ENCODE peak calls at places on chromosomes 4 and X, in five cellular contexts. One of them, this sample, is unnamed.

GRCh38 chrX:70878925-70879324 is 29.6 kb downstream of the TEX11 start:
- DNase-seq in neural progenitor cell: no peak
- DNase-seq in left ventricle myocardium inferior: no peak
- DNase-seq in CD8-positive, alpha-beta T cell: no peak
- DNase-seq in brain microvascular endothelial cell: no peak
- DNase-seq in this sample: no peak

GRCh38 chrX:16771483-16772398 is 14.5 kb upstream of the TXLNG start:
- DNase-seq in neural progenitor cell: peak; percentile 72
- DNase-seq in left ventricle myocardium inferior: no peak
- DNase-seq in CD8-positive, alpha-beta T cell: no peak
- DNase-seq in brain microvascular endothelial cell: peak; percentile 86
- DNase-seq in this sample: no peak

GRCh38 chrX:77426811-77427210 is 20.4 kb upstream of the FGF16 start:
- DNase-seq in neural progenitor cell: no peak
- DNase-seq in left ventricle myocardium inferior: no peak
- DNase-seq in CD8-positive, alpha-beta T cell: no peak
- DNase-seq in brain microvascular endothelial cell: no peak
- DNase-seq in this sample: no peak

GRCh38 chr4:123744664-123745290 is 348.2 kb downstream of the SPRY1 start:
- DNase-seq in neural progenitor cell: no peak
- DNase-seq in left ventricle myocardium inferior: peak; percentile 25
- DNase-seq in CD8-positive, alpha-beta T cell: no peak
- DNase-seq in brain microvascular endothelial cell: no peak
- DNase-seq in this sample: no peak

GRCh38 chr4:140049924-140050681 is 103.9 kb downstream of the MAML3 start:
- DNase-seq in neural progenitor cell: peak; percentile 80
- DNase-seq in left ventricle myocardium inferior: no peak
- DNase-seq in CD8-positive, alpha-beta T cell: no peak
- DNase-seq in brain microvascular endothelial cell: no peak
- DNase-seq in this sample: no peak

GRCh38 chr4:2442175-2442993 is 23.6 kb downstream of the CFAP99 start:
- DNase-seq in neural progenitor cell: no peak
- DNase-seq in left ventricle myocardium inferior: no peak
- DNase-seq in CD8-positive, alpha-beta T cell: no peak
- DNase-seq in brain microvascular endothelial cell: no peak
- DNase-seq in this sample: no peak

GRCh38 chrX:310621-311155 is 7.9 kb downstream of the GTPBP6 start:
- DNase-seq in neural progenitor cell: no peak
- DNase-seq in left ventricle myocardium inferior: no peak
- DNase-seq in CD8-positive, alpha-beta T cell: no peak
- DNase-seq in brain microvascular endothelial cell: no peak
- DNase-seq in this sample: no peak

GRCh38 chr4:54548098-54548620 is 109.6 kb upstream of the KIT start:
- DNase-seq in neural progenitor cell: no peak
- DNase-seq in left ventricle myocardium inferior: no peak
- DNase-seq in CD8-positive, alpha-beta T cell: no peak
- DNase-seq in brain microvascular endothelial cell: no peak
- DNase-seq in this sample: no peak

GRCh38 chr4:51842167-51842553 is 793 bp upstream of the DCUN1D4 start:
- DNase-seq in neural progenitor cell: peak; percentile 53
- DNase-seq in left ventricle myocardium inferior: no peak
- DNase-seq in CD8-positive, alpha-beta T cell: no peak
- DNase-seq in brain microvascular endothelial cell: no peak
- DNase-seq in this sample: no peak

GRCh38 chrX:2767631-2768455 is 16.0 kb downstream of the XG start:
- DNase-seq in neural progenitor cell: peak; percentile 52
- DNase-seq in left ventricle myocardium inferior: peak; percentile 50
- DNase-seq in CD8-positive, alpha-beta T cell: no peak
- DNase-seq in brain microvascular endothelial cell: peak; percentile 19
- DNase-seq in this sample: no peak

GRCh38 chr4:145951931-145952330 is 13.3 kb upstream of the ZNF827 start:
- DNase-seq in neural progenitor cell: no peak
- DNase-seq in left ventricle myocardium inferior: no peak
- DNase-seq in CD8-positive, alpha-beta T cell: no peak
- DNase-seq in brain microvascular endothelial cell: no peak
- DNase-seq in this sample: no peak

GRCh38 chr4:108947526-108947925 is 184.7 kb upstream of the ETNPPL start:
- DNase-seq in neural progenitor cell: no peak
- DNase-seq in left ventricle myocardium inferior: no peak
- DNase-seq in CD8-positive, alpha-beta T cell: no peak
- DNase-seq in brain microvascular endothelial cell: no peak
- DNase-seq in this sample: no peak

GRCh38 chr4:75054089-75054488 is 121.2 kb downstream of the PARM1 start:
- DNase-seq in neural progenitor cell: no peak
- DNase-seq in left ventricle myocardium inferior: no peak
- DNase-seq in CD8-positive, alpha-beta T cell: no peak
- DNase-seq in brain microvascular endothelial cell: no peak
- DNase-seq in this sample: no peak

GRCh38 chr4:120156115-120156718 is 89.6 kb upstream of the MAD2L1 start:
- DNase-seq in neural progenitor cell: peak; percentile 75
- DNase-seq in left ventricle myocardium inferior: no peak
- DNase-seq in CD8-positive, alpha-beta T cell: peak; percentile 33
- DNase-seq in brain microvascular endothelial cell: peak; percentile 38
- DNase-seq in this sample: no peak

GRCh38 chr4:169167958-169168357 is 102.8 kb downstream of the SH3RF1 start:
- DNase-seq in neural progenitor cell: no peak
- DNase-seq in left ventricle myocardium inferior: no peak
- DNase-seq in CD8-positive, alpha-beta T cell: no peak
- DNase-seq in brain microvascular endothelial cell: no peak
- DNase-seq in this sample: no peak

GRCh38 chr4:144611850-144612249 is 34.1 kb upstream of the HHIP start:
- DNase-seq in neural progenitor cell: peak; percentile 51
- DNase-seq in left ventricle myocardium inferior: no peak
- DNase-seq in CD8-positive, alpha-beta T cell: no peak
- DNase-seq in brain microvascular endothelial cell: no peak
- DNase-seq in this sample: peak; percentile 10

GRCh38 chr4:111016416-111016815 is 393.5 kb upstream of the PITX2 start:
- DNase-seq in neural progenitor cell: peak; percentile 66
- DNase-seq in left ventricle myocardium inferior: no peak
- DNase-seq in CD8-positive, alpha-beta T cell: no peak
- DNase-seq in brain microvascular endothelial cell: no peak
- DNase-seq in this sample: no peak

GRCh38 chrX:55778322-55778721 is 60.8 kb downstream of the RRAGB start:
- DNase-seq in neural progenitor cell: no peak
- DNase-seq in left ventricle myocardium inferior: no peak
- DNase-seq in CD8-positive, alpha-beta T cell: no peak
- DNase-seq in brain microvascular endothelial cell: no peak
- DNase-seq in this sample: no peak

GRCh38 chrX:349196-349595 is 30.6 kb upstream of the GTPBP6 start:
- DNase-seq in neural progenitor cell: no peak
- DNase-seq in left ventricle myocardium inferior: peak; percentile 13
- DNase-seq in CD8-positive, alpha-beta T cell: no peak
- DNase-seq in brain microvascular endothelial cell: no peak
- DNase-seq in this sample: peak; percentile 21

GRCh38 chrX:46793386-46794143 is 34.6 kb upstream of the SLC9A7 start:
- DNase-seq in neural progenitor cell: no peak
- DNase-seq in left ventricle myocardium inferior: no peak
- DNase-seq in CD8-positive, alpha-beta T cell: no peak
- DNase-seq in brain microvascular endothelial cell: no peak
- DNase-seq in this sample: no peak

GRCh38 chr4:108118505-108118904 is 50.2 kb downstream of the LEF1 start:
- DNase-seq in neural progenitor cell: no peak
- DNase-seq in left ventricle myocardium inferior: no peak
- DNase-seq in CD8-positive, alpha-beta T cell: no peak
- DNase-seq in brain microvascular endothelial cell: peak; percentile 9
- DNase-seq in this sample: no peak

GRCh38 chr4:137952116-137952515 is 290.0 kb downstream of the SLC7A11 start:
- DNase-seq in neural progenitor cell: no peak
- DNase-seq in left ventricle myocardium inferior: no peak
- DNase-seq in CD8-positive, alpha-beta T cell: no peak
- DNase-seq in brain microvascular endothelial cell: no peak
- DNase-seq in this sample: no peak

GRCh38 chr4:11281720-11282119 is 147.0 kb downstream of the HS3ST1 start:
- DNase-seq in neural progenitor cell: no peak
- DNase-seq in left ventricle myocardium inferior: no peak
- DNase-seq in CD8-positive, alpha-beta T cell: no peak
- DNase-seq in brain microvascular endothelial cell: no peak
- DNase-seq in this sample: no peak

GRCh38 chr4:170087163-170087700 is 2.5 kb downstream of the AADAT start:
- DNase-seq in neural progenitor cell: no peak
- DNase-seq in left ventricle myocardium inferior: no peak
- DNase-seq in CD8-positive, alpha-beta T cell: no peak
- DNase-seq in brain microvascular endothelial cell: no peak
- DNase-seq in this sample: no peak

GRCh38 chr4:89640620-89641366 is 196.2 kb downstream of the SNCA start:
- DNase-seq in neural progenitor cell: peak; percentile 96
- DNase-seq in left ventricle myocardium inferior: peak; percentile 22
- DNase-seq in CD8-positive, alpha-beta T cell: peak; percentile 5
- DNase-seq in brain microvascular endothelial cell: peak; percentile 42
- DNase-seq in this sample: no peak

GRCh38 chr4:25330905-25331816 is 18.6 kb downstream of the ZCCHC4 start:
- DNase-seq in neural progenitor cell: no peak
- DNase-seq in left ventricle myocardium inferior: no peak
- DNase-seq in CD8-positive, alpha-beta T cell: no peak
- DNase-seq in brain microvascular endothelial cell: no peak
- DNase-seq in this sample: no peak

GRCh38 chrX:43423876-43424275 is 232.2 kb upstream of the MAOA start:
- DNase-seq in neural progenitor cell: no peak
- DNase-seq in left ventricle myocardium inferior: no peak
- DNase-seq in CD8-positive, alpha-beta T cell: no peak
- DNase-seq in brain microvascular endothelial cell: no peak
- DNase-seq in this sample: no peak

DNA sequence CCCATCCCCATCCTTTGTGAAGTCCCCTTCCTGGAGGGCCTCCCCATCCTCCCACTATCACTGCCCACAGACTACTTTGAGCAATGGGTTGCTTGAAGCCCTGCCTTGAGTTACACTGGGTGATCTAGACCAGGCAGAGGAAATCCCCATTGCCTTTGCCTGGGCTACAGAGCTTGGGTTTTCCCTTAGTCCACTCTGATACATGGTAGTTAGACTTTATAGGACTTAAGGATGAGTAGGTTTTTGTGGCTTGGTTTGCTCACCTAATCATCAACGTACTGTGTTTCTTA is 56.6 kb downstream of the TMEM131L start:
- DNase-seq in neural progenitor cell: no peak
- DNase-seq in left ventricle myocardium inferior: no peak
- DNase-seq in CD8-positive, alpha-beta T cell: peak; percentile 19
- DNase-seq in brain microvascular endothelial cell: no peak
- DNase-seq in this sample: no peak
- H3K27ac ChIP-seq in neural progenitor cell: no peak overlapping the region
- H3K27ac ChIP-seq in left ventricle myocardium inferior: no peak overlapping the region
- H3K27ac ChIP-seq in CD8-positive, alpha-beta T cell: peak overlapping the region; percentile 22
- H3K27ac ChIP-seq in brain microvascular endothelial cell: no peak overlapping the region
- H3K27ac ChIP-seq in this sample: no peak overlapping the region

GRCh38 chr4:39524420-39524957 is 2.8 kb downstream of the UGDH start:
- DNase-seq in neural progenitor cell: no peak
- DNase-seq in left ventricle myocardium inferior: no peak
- DNase-seq in CD8-positive, alpha-beta T cell: no peak
- DNase-seq in brain microvascular endothelial cell: no peak
- DNase-seq in this sample: no peak

GRCh38 chr4:39528056-39528465 is 822 bp upstream of the UGDH start:
- DNase-seq in neural progenitor cell: no peak
- DNase-seq in left ventricle myocardium inferior: no peak
- DNase-seq in CD8-positive, alpha-beta T cell: no peak
- DNase-seq in brain microvascular endothelial cell: peak; percentile 76
- DNase-seq in this sample: no peak

GRCh38 chr4:39526810-39527295 is 386 bp downstream of the UGDH start:
- DNase-seq in neural progenitor cell: peak; percentile 29
- DNase-seq in left ventricle myocardium inferior: no peak
- DNase-seq in CD8-positive, alpha-beta T cell: no peak
- DNase-seq in brain microvascular endothelial cell: no peak
- DNase-seq in this sample: no peak

GRCh38 chr4:39527296-39528055 is at the start of gene UGDH:
- DNase-seq in neural progenitor cell: peak; percentile 99
- DNase-seq in left ventricle myocardium inferior: peak; percentile 97
- DNase-seq in CD8-positive, alpha-beta T cell: peak; percentile 89
- DNase-seq in brain microvascular endothelial cell: peak; percentile 97
- DNase-seq in this sample: peak; percentile 94

GRCh38 chr4:39526283-39526682 is 956 bp downstream of the UGDH start:
- DNase-seq in neural progenitor cell: peak; percentile 33
- DNase-seq in left ventricle myocardium inferior: no peak
- DNase-seq in CD8-positive, alpha-beta T cell: no peak
- DNase-seq in brain microvascular endothelial cell: no peak
- DNase-seq in this sample: no peak
- H3K27ac ChIP-seq in neural progenitor cell: peak overlapping the region; percentile 96
- H3K27ac ChIP-seq in left ventricle myocardium inferior: peak overlapping the region; percentile 99
- H3K27ac ChIP-seq in CD8-positive, alpha-beta T cell: no peak overlapping the region
- H3K27ac ChIP-seq in brain microvascular endothelial cell: peak overlapping the region; percentile 95
- H3K27ac ChIP-seq in this sample: peak overlapping the region; percentile 26

GRCh38 chrX:1435241-1435900 is 17.3 kb downstream of the ASMTL start:
- DNase-seq in neural progenitor cell: no peak
- DNase-seq in left ventricle myocardium inferior: peak; percentile 2
- DNase-seq in CD8-positive, alpha-beta T cell: no peak
- DNase-seq in brain microvascular endothelial cell: no peak
- DNase-seq in this sample: no peak
- H3K27ac ChIP-seq in neural progenitor cell: no peak overlapping the region
- H3K27ac ChIP-seq in left ventricle myocardium inferior: no peak overlapping the region
- H3K27ac ChIP-seq in CD8-positive, alpha-beta T cell: no peak overlapping the region
- H3K27ac ChIP-seq in brain microvascular endothelial cell: no peak overlapping the region
- H3K27ac ChIP-seq in this sample: no peak overlapping the region

GRCh38 chrX:115392871-115393270 is 103.4 kb downstream of the LUZP4 start:
- DNase-seq in neural progenitor cell: no peak
- DNase-seq in left ventricle myocardium inferior: no peak
- DNase-seq in CD8-positive, alpha-beta T cell: no peak
- DNase-seq in brain microvascular endothelial cell: no peak
- DNase-seq in this sample: no peak
- H3K27ac ChIP-seq in neural progenitor cell: no peak overlapping the region
- H3K27ac ChIP-seq in left ventricle myocardium inferior: no peak overlapping the region
- H3K27ac ChIP-seq in CD8-positive, alpha-beta T cell: no peak overlapping the region
- H3K27ac ChIP-seq in brain microvascular endothelial cell: no peak overlapping the region
- H3K27ac ChIP-seq in this sample: no peak overlapping the region

GRCh38 chr4:102504941-102505340 is 3.8 kb downstream of the NFKB1 start:
- DNase-seq in neural progenitor cell: no peak
- DNase-seq in left ventricle myocardium inferior: no peak
- DNase-seq in CD8-positive, alpha-beta T cell: no peak
- DNase-seq in brain microvascular endothelial cell: no peak
- DNase-seq in this sample: no peak
- H3K27ac ChIP-seq in neural progenitor cell: no peak overlapping the region
- H3K27ac ChIP-seq in left ventricle myocardium inferior: no peak overlapping the region
- H3K27ac ChIP-seq in CD8-positive, alpha-beta T cell: no peak overlapping the region
- H3K27ac ChIP-seq in brain microvascular endothelial cell: no peak overlapping the region
- H3K27ac ChIP-seq in this sample: no peak overlapping the region